ENCODE peak calls at places on chromosomes 3 and 15, in nine cellular contexts. One of them, this sample, is unnamed.

GRCh38 chr15:50128266-50128665 is 9.2 kb upstream of the ATP8B4 start:
- DNase-seq in SJSA1: no peak
- DNase-seq in Peyer's patch: no peak
- DNase-seq in H9: peak; percentile 38
- DNase-seq in PC-3: no peak
- DNase-seq in stomach: peak; percentile 56
- DNase-seq in lower lobe of right lung: peak; percentile 74
- DNase-seq in AG04450: no peak
- DNase-seq in heart left ventricle: peak; percentile 82
- DNase-seq in this sample: no peak

GRCh38 chr3:124178531-124178930 is 186.6 kb upstream of the ROPN1 start:
- DNase-seq in SJSA1: no peak
- DNase-seq in Peyer's patch: no peak
- DNase-seq in H9: no peak
- DNase-seq in PC-3: peak; percentile 80
- DNase-seq in stomach: no peak
- DNase-seq in lower lobe of right lung: no peak
- DNase-seq in AG04450: no peak
- DNase-seq in heart left ventricle: no peak
- DNase-seq in this sample: no peak

GRCh38 chr15:38254065-38254883 is 1.6 kb downstream of the SPRED1 start:
- DNase-seq in SJSA1: peak; percentile 64
- DNase-seq in Peyer's patch: no peak
- DNase-seq in H9: no peak
- DNase-seq in PC-3: peak; percentile 67
- DNase-seq in stomach: peak; percentile 53
- DNase-seq in lower lobe of right lung: peak; percentile 51
- DNase-seq in AG04450: no peak
- DNase-seq in heart left ventricle: peak; percentile 36
- DNase-seq in this sample: no peak

GRCh38 chr3:193040836-193041672 is 123.4 kb upstream of the MB21D2 start:
- DNase-seq in SJSA1: peak; percentile 37
- DNase-seq in Peyer's patch: no peak
- DNase-seq in H9: no peak
- DNase-seq in PC-3: peak; percentile 81
- DNase-seq in stomach: no peak
- DNase-seq in lower lobe of right lung: no peak
- DNase-seq in AG04450: peak; percentile 13
- DNase-seq in heart left ventricle: no peak
- DNase-seq in this sample: peak; percentile 22

GRCh38 chr15:71296032-71296686 is 180.9 kb downstream of the THSD4 start:
- DNase-seq in SJSA1: no peak
- DNase-seq in Peyer's patch: peak; percentile 74
- DNase-seq in H9: no peak
- DNase-seq in PC-3: peak; percentile 94
- DNase-seq in stomach: no peak
- DNase-seq in lower lobe of right lung: no peak
- DNase-seq in AG04450: no peak
- DNase-seq in heart left ventricle: no peak
- DNase-seq in this sample: peak; percentile 87

GRCh38 chr3:179995406-179995805 is 41.3 kb downstream of the PEX5L start:
- DNase-seq in SJSA1: no peak
- DNase-seq in Peyer's patch: no peak
- DNase-seq in H9: no peak
- DNase-seq in PC-3: no peak
- DNase-seq in stomach: no peak
- DNase-seq in lower lobe of right lung: no peak
- DNase-seq in AG04450: no peak
- DNase-seq in heart left ventricle: no peak
- DNase-seq in this sample: no peak

GRCh38 chr15:34726407-34727100 is 28.2 kb downstream of the GJD2 start:
- DNase-seq in SJSA1: peak; percentile 75
- DNase-seq in Peyer's patch: no peak
- DNase-seq in H9: no peak
- DNase-seq in PC-3: no peak
- DNase-seq in stomach: no peak
- DNase-seq in lower lobe of right lung: no peak
- DNase-seq in AG04450: peak; percentile 6
- DNase-seq in heart left ventricle: no peak
- DNase-seq in this sample: no peak

GRCh38 chr3:17233398-17233800 is 348.6 kb downstream of the PLCL2 start:
- DNase-seq in SJSA1: peak; percentile 35
- DNase-seq in Peyer's patch: no peak
- DNase-seq in H9: no peak
- DNase-seq in PC-3: peak; percentile 97
- DNase-seq in stomach: no peak
- DNase-seq in lower lobe of right lung: no peak
- DNase-seq in AG04450: peak; percentile 20
- DNase-seq in heart left ventricle: no peak
- DNase-seq in this sample: peak; percentile 51

GRCh38 chr3:162774613-162775100 is 1278.0 kb downstream of the OTOL1 start:
- DNase-seq in SJSA1: no peak
- DNase-seq in Peyer's patch: no peak
- DNase-seq in H9: no peak
- DNase-seq in PC-3: no peak
- DNase-seq in stomach: no peak
- DNase-seq in lower lobe of right lung: no peak
- DNase-seq in AG04450: no peak
- DNase-seq in heart left ventricle: no peak
- DNase-seq in this sample: no peak

GRCh38 chr15:81950841-81951414 is 94.9 kb downstream of the MEX3B start:
- DNase-seq in SJSA1: peak; percentile 35
- DNase-seq in Peyer's patch: no peak
- DNase-seq in H9: no peak
- DNase-seq in PC-3: no peak
- DNase-seq in stomach: no peak
- DNase-seq in lower lobe of right lung: no peak
- DNase-seq in AG04450: no peak
- DNase-seq in heart left ventricle: no peak
- DNase-seq in this sample: no peak

GRCh38 chr3:194265996-194266657 is 85.0 kb downstream of the CPN2 start:
- DNase-seq in SJSA1: no peak
- DNase-seq in Peyer's patch: no peak
- DNase-seq in H9: peak; percentile 3
- DNase-seq in PC-3: no peak
- DNase-seq in stomach: peak; percentile 4
- DNase-seq in lower lobe of right lung: no peak
- DNase-seq in AG04450: no peak
- DNase-seq in heart left ventricle: no peak
- DNase-seq in this sample: no peak

GRCh38 chr15:51680316-51680715 is 987 bp upstream of the SCG3 start:
- DNase-seq in SJSA1: no peak
- DNase-seq in Peyer's patch: no peak
- DNase-seq in H9: no peak
- DNase-seq in PC-3: no peak
- DNase-seq in stomach: no peak
- DNase-seq in lower lobe of right lung: no peak
- DNase-seq in AG04450: no peak
- DNase-seq in heart left ventricle: no peak
- DNase-seq in this sample: no peak
- H3K27ac ChIP-seq in SJSA1: no peak overlapping the region
- H3K27ac ChIP-seq in Peyer's patch: no peak overlapping the region
- H3K27ac ChIP-seq in H9: no peak overlapping the region
- H3K27ac ChIP-seq in PC-3: no peak overlapping the region
- H3K27ac ChIP-seq in stomach: no peak overlapping the region
- H3K27ac ChIP-seq in lower lobe of right lung: no peak overlapping the region
- H3K27ac ChIP-seq in AG04450: no peak overlapping the region
- H3K27ac ChIP-seq in heart left ventricle: no peak overlapping the region
- H3K27ac ChIP-seq in this sample: no peak overlapping the region

DNA sequence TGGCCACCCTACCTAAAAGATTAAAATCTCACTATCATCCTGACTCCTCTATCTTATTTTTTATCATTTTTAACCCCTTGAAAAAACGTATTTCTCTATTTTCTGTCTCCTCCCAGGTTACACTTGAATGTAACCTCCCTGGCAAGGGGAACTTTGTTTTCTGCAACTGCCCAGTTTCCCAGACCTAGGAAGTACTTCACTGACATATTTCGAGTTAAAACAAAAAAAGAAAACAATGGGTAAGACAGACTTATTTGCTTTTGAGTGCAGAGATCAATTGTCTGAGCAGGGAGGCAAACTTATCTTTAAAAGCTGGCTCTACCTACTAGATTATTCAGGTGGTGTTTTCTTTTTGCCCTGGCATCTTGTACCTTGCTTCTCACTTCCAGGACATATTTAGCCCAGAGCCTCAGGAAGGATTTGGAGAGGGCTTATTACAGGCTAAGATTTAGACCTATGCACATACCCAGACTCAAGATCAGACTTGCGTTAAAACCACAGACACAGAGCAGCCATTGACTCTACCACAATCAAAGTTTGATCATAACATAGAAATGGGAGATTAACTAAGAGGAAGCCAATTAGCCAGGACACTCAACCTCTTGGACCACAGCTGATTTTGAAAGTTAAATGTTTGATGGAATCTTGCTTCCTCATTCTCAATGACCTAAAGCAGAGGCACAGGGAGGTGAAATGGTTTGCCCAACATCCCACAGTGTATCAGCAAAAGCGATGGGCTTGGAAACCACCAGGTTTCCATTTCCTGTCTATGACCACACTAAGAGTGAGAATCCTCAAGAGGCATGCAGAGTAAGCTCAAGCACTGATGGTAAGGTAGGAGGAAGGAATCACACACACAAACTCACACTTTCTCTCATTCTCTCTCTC is 169.5 kb upstream of the THBS1 start:
- DNase-seq in SJSA1: no peak
- DNase-seq in Peyer's patch: no peak
- DNase-seq in H9: no peak
- DNase-seq in PC-3: no peak
- DNase-seq in stomach: no peak
- DNase-seq in lower lobe of right lung: no peak
- DNase-seq in AG04450: no peak
- DNase-seq in heart left ventricle: no peak
- DNase-seq in this sample: peak; percentile 52
- H3K27ac ChIP-seq in SJSA1: no peak overlapping the region
- H3K27ac ChIP-seq in Peyer's patch: no peak overlapping the region
- H3K27ac ChIP-seq in H9: no peak overlapping the region
- H3K27ac ChIP-seq in PC-3: no peak overlapping the region
- H3K27ac ChIP-seq in stomach: no peak overlapping the region
- H3K27ac ChIP-seq in lower lobe of right lung: no peak overlapping the region
- H3K27ac ChIP-seq in AG04450: no peak overlapping the region
- H3K27ac ChIP-seq in heart left ventricle: no peak overlapping the region
- H3K27ac ChIP-seq in this sample: peak overlapping the region; percentile 64

GRCh38 chr15:65312400-65312916 is 8.0 kb downstream of the RNU5B-1 start:
- DNase-seq in SJSA1: no peak
- DNase-seq in Peyer's patch: no peak
- DNase-seq in H9: no peak
- DNase-seq in PC-3: no peak
- DNase-seq in stomach: no peak
- DNase-seq in lower lobe of right lung: peak; percentile 15
- DNase-seq in AG04450: no peak
- DNase-seq in heart left ventricle: peak; percentile 76
- DNase-seq in this sample: no peak

GRCh38 chr15:65311760-65312159 is 7.3 kb downstream of the RNU5B-1 start:
- DNase-seq in SJSA1: no peak
- DNase-seq in Peyer's patch: no peak
- DNase-seq in H9: no peak
- DNase-seq in PC-3: no peak
- DNase-seq in stomach: no peak
- DNase-seq in lower lobe of right lung: peak; percentile 14
- DNase-seq in AG04450: no peak
- DNase-seq in heart left ventricle: no peak
- DNase-seq in this sample: no peak

GRCh38 chr15:65310431-65311137 is 6.1 kb downstream of the RNU5B-1 start:
- DNase-seq in SJSA1: no peak
- DNase-seq in Peyer's patch: no peak
- DNase-seq in H9: no peak
- DNase-seq in PC-3: no peak
- DNase-seq in stomach: no peak
- DNase-seq in lower lobe of right lung: peak; percentile 36
- DNase-seq in AG04450: no peak
- DNase-seq in heart left ventricle: no peak
- DNase-seq in this sample: no peak

GRCh38 chr15:65307978-65308377 is 3.5 kb downstream of the RNU5B-1 start:
- DNase-seq in SJSA1: no peak
- DNase-seq in Peyer's patch: no peak
- DNase-seq in H9: no peak
- DNase-seq in PC-3: no peak
- DNase-seq in stomach: no peak
- DNase-seq in lower lobe of right lung: peak; percentile 12
- DNase-seq in AG04450: no peak
- DNase-seq in heart left ventricle: no peak
- DNase-seq in this sample: no peak

GRCh38 chr15:65309882-65310418 is 5.5 kb downstream of the RNU5B-1 start:
- DNase-seq in SJSA1: no peak
- DNase-seq in Peyer's patch: no peak
- DNase-seq in H9: no peak
- DNase-seq in PC-3: no peak
- DNase-seq in stomach: no peak
- DNase-seq in lower lobe of right lung: peak; percentile 9
- DNase-seq in AG04450: peak; percentile 45
- DNase-seq in heart left ventricle: no peak
- DNase-seq in this sample: no peak
- H3K27ac ChIP-seq in SJSA1: no peak overlapping the region
- H3K27ac ChIP-seq in Peyer's patch: peak overlapping the region; percentile 30
- H3K27ac ChIP-seq in H9: no peak overlapping the region
- H3K27ac ChIP-seq in PC-3: no peak overlapping the region
- H3K27ac ChIP-seq in stomach: no peak overlapping the region
- H3K27ac ChIP-seq in lower lobe of right lung: no peak overlapping the region
- H3K27ac ChIP-seq in AG04450: peak overlapping the region; percentile 25
- H3K27ac ChIP-seq in heart left ventricle: no peak overlapping the region
- H3K27ac ChIP-seq in this sample: no peak overlapping the region

GRCh38 chr3:13479582-13480339 is at the start of gene HDAC11:
- DNase-seq in SJSA1: peak; percentile 89
- DNase-seq in Peyer's patch: peak; percentile 100
- DNase-seq in H9: peak; percentile 99
- DNase-seq in PC-3: peak; percentile 98
- DNase-seq in stomach: peak; percentile 99
- DNase-seq in lower lobe of right lung: peak; percentile 99
- DNase-seq in AG04450: peak; percentile 90
- DNase-seq in heart left ventricle: peak; percentile 100
- DNase-seq in this sample: peak; percentile 83
- H3K27ac ChIP-seq in SJSA1: peak within 1 kb of the TSS; percentile 51
- H3K27ac ChIP-seq in Peyer's patch: peak within 1 kb of the TSS; percentile 93
- H3K27ac ChIP-seq in H9: no peak within 1 kb of the TSS
- H3K27ac ChIP-seq in PC-3: peak within 1 kb of the TSS; percentile 24
- H3K27ac ChIP-seq in stomach: peak within 1 kb of the TSS; percentile 79
- H3K27ac ChIP-seq in lower lobe of right lung: peak within 1 kb of the TSS; percentile 95
- H3K27ac ChIP-seq in AG04450: peak within 1 kb of the TSS; percentile 21
- H3K27ac ChIP-seq in heart left ventricle: peak within 1 kb of the TSS; percentile 85
- H3K27ac ChIP-seq in this sample: peak within 1 kb of the TSS; percentile 61

GRCh38 chr3:71112576-71112975 is 471.0 kb downstream of the FOXP1 start:
- DNase-seq in SJSA1: no peak
- DNase-seq in Peyer's patch: no peak
- DNase-seq in H9: no peak
- DNase-seq in PC-3: no peak
- DNase-seq in stomach: no peak
- DNase-seq in lower lobe of right lung: no peak
- DNase-seq in AG04450: no peak
- DNase-seq in heart left ventricle: no peak
- DNase-seq in this sample: no peak
- H3K27ac ChIP-seq in SJSA1: peak overlapping the region; percentile 91
- H3K27ac ChIP-seq in Peyer's patch: no peak overlapping the region
- H3K27ac ChIP-seq in H9: no peak overlapping the region
- H3K27ac ChIP-seq in PC-3: peak overlapping the region; percentile 72
- H3K27ac ChIP-seq in stomach: peak overlapping the region; percentile 66
- H3K27ac ChIP-seq in lower lobe of right lung: peak overlapping the region; percentile 37
- H3K27ac ChIP-seq in AG04450: peak overlapping the region; percentile 78
- H3K27ac ChIP-seq in heart left ventricle: peak overlapping the region; percentile 5
- H3K27ac ChIP-seq in this sample: peak overlapping the region; percentile 85